ENCODE peak calls at places on chromosomes 12 and 14, in six cellular contexts. Q is HepG2, P is HCT116, A is K562, N is GM12878, C is upper lobe of left lung. M is an unnamed sample. For H3K9me3 and H3K4me1, the result is how much of the 10 kb centered on the place peaks cover.

GRCh38 chr14:35420036-35420811 is 15.7 kb upstream of the NFKBIA start:
- ATAC-seq in Q (no peak), P (no peak), A (no peak), N (no peak), C (no peak), M (no peak)

GRCh38 chr12:128914908-128915563 is 61.8 kb downstream of the GLT1D1 start:
- ATAC-seq in Q (no peak), P (no peak), A (no peak), N (peak), C (no peak), M (no peak)

GRCh38 chr14:103833711-103834110 is 13.7 kb downstream of the PPP1R13B start:
- ATAC-seq in Q (no peak), P (no peak), A (no peak), N (no peak), C (no peak), M (no peak)

GRCh38 chr14:38311655-38312054 is 55.8 kb upstream of the CLEC14A start:
- ATAC-seq in Q (no peak), P (no peak), A (no peak), N (no peak), C (no peak), M (no peak)

GRCh38 chr14:96727490-96727889 is 69.7 kb upstream of the VRK1 start:
- ATAC-seq in Q (no peak), P (no peak), A (no peak), N (peak), C (no peak), M (no peak)

GRCh38 chr12:119988788-119989618 is at the start of gene BICDL1:
- ATAC-seq in Q (peak), P (peak), A (peak), N (peak), C (peak), M (peak)

GRCh38 chr12:1656894-1657293 is 27.9 kb downstream of the WNT5B start:
- ATAC-seq in Q (no peak), P (no peak), A (no peak), N (no peak), C (no peak), M (no peak)

GRCh38 chr12:94586589-94587259 is 63.6 kb downstream of the TMCC3 start:
- ATAC-seq in Q (no peak), P (no peak), A (no peak), N (no peak), C (peak), M (peak)

GRCh38 chr14:43778607-43778955 is 728.5 kb downstream of the FSCB start:
- ATAC-seq in Q (peak), P (no peak), A (no peak), N (no peak), C (no peak), M (no peak)

GRCh38 chr14:67599698-67600561 is at the start of gene PIGH:
- ATAC-seq in Q (peak), P (peak), A (peak), N (peak), C (peak), M (peak)

GRCh38 chr12:84706374-84706773 is 206.2 kb downstream of the SLC6A15 start:
- ATAC-seq in Q (no peak), P (no peak), A (no peak), N (no peak), C (no peak), M (no peak)

GRCh38 chr14:62062645-62063044 is 300.4 kb downstream of the SNAPC1 start:
- ATAC-seq in Q (no peak), P (no peak), A (no peak), N (peak), C (no peak), M (no peak)

DNA sequence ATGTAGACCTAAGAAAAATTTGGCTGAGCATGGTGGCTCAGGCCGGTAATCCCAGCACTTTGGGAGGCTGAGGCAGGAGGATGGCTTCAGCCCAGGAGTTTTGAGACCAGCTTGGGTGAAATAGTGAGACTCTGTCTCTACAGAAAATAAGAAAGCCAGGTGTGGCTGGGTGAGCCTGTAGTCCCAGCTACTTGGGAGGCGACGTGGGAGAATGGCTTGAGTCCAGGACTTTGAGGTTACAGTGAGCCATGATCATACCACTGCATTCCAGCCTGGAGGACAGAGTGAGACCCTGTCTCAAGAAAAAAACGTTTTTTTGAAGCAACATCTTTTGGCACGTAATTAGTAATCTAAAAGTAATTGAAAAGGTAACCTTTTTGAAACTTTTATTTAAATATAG is 70.9 kb downstream of the FERMT2 start:
- ATAC-seq in Q (no peak), P (peak), A (no peak), N (no peak), C (no peak), M (no peak)
- H3K9me3 ChIP-seq in Q (under half), P (under half), A (under half), N (under half), C (under half), M (under half)

GRCh38 chr12:96371138-96371786 is 29.0 kb downstream of the CDK17 start:
- ATAC-seq in Q (no peak), P (no peak), A (peak), N (no peak), C (no peak), M (no peak)
- H3K4me1 ChIP-seq in Q (under half), P (under half), A (under half), N (under half), C (under half), M (under half)

GRCh38 chr14:68885226-68886108 is 92.6 kb upstream of the ZFP36L1 start:
- ATAC-seq in Q (peak), P (no peak), A (no peak), N (no peak), C (peak), M (no peak)
- TF ChIP-seq POLR2AphosphoS5 in Q (no peak), P (no peak), A (no peak), N (no peak), C (no peak), M (no peak)

GRCh38 chr14:23525611-23526010 is 26.0 kb downstream of the ZFHX2 start:
- ATAC-seq in Q (no peak), P (no peak), A (no peak), N (no peak), C (no peak), M (no peak)
- H3K9me3 ChIP-seq in Q (under half), P (under half), A (under half), N (under half), C (under half), M (under half)

GRCh38 chr12:6928703-6929407 is 1.1 kb downstream of the ATN1 start:
- ATAC-seq in Q (peak), P (no peak), A (peak), N (peak), C (no peak), M (no peak)

GRCh38 chr12:6929806-6930452 is 2.2 kb downstream of the ATN1 start:
- ATAC-seq in Q (no peak), P (no peak), A (peak), N (peak), C (no peak), M (no peak)

GRCh38 chr12:6927379-6927991 is at the start of gene ATN1:
- ATAC-seq in Q (peak), P (peak), A (peak), N (peak), C (peak), M (peak)

GRCh38 chr12:6925543-6926279 is 2.0 kb upstream of the ATN1 start:
- ATAC-seq in Q (peak), P (peak), A (no peak), N (no peak), C (peak), M (peak)

DNA sequence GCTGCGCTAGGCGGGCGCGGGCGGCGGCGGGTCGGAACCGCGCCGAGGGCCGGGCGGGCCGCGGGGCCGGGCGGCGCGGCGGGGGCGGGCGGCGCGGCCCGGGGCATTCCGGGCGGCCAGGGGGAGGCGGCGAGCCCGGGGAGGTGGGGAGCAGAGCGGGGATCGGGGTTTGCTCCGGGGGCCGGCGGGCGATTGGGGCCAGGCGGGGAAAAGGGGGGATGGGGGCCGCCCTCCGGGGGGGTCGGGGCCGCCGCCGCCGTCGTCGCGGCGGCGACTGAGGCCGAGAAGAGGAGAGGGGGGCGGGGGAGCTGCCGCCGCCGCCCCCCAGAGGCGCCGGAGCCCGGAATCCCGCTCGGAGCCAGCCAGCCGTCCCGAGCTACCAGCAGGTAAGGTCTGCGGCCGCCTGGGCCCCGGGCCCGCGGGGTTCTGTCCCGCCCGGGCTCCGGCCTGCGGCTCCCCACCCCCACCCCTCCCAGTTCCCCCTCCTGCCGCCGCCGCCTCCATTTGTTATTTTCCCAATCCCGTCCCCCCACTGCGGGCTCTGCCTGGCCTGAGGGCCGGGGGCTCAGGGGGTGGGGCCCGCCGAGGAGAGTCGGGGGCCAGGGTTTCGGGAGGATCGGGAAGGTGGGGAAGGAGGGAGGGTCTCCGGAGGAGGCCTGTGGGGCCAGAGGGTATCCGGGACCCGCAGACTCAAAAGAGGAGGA is 392 bp downstream of the ATN1 start:
- ATAC-seq in Q (peak), P (no peak), A (no peak), N (peak), C (no peak), M (no peak)
- H3K4me1 ChIP-seq in Q (half or more), P (under half), A (under half), N (under half), C (half or more), M (under half)

GRCh38 chr14:102056694-102057442 is 30.0 kb downstream of the HSP90AA1 start:
- ATAC-seq in Q (peak), P (no peak), A (no peak), N (no peak), C (no peak), M (no peak)
- TF ChIP-seq POLR2AphosphoS5 in Q (no peak), P (no peak), A (no peak), N (no peak), C (no peak), M (no peak)

GRCh38 chr12:8562310-8562709 is 21.6 kb upstream of the CLEC4E start:
- ATAC-seq in Q (no peak), P (no peak), A (no peak), N (no peak), C (no peak), M (no peak)

GRCh38 chr12:8560986-8561385 is 20.3 kb upstream of the CLEC4E start:
- ATAC-seq in Q (no peak), P (no peak), A (no peak), N (no peak), C (no peak), M (no peak)

GRCh38 chr12:8563383-8563782 is 22.7 kb upstream of the CLEC4E start:
- ATAC-seq in Q (no peak), P (no peak), A (no peak), N (no peak), C (no peak), M (no peak)

GRCh38 chr12:8564656-8565055 is 24.0 kb upstream of the CLEC4E start:
- ATAC-seq in Q (no peak), P (no peak), A (no peak), N (no peak), C (no peak), M (no peak)

GRCh38 chr12:8566525-8566924 is 25.8 kb upstream of the CLEC4E start:
- ATAC-seq in Q (no peak), P (no peak), A (no peak), N (no peak), C (no peak), M (no peak)
- H3K9me3 ChIP-seq in Q (under half), P (under half), A (under half), N (under half), C (under half), M (under half)

GRCh38 chr12:111447571-111448265 is 42.0 kb downstream of the SH2B3 start:
- ATAC-seq in Q (no peak), P (no peak), A (no peak), N (no peak), C (no peak), M (no peak)
- H3K4me1 ChIP-seq in Q (under half), P (under half), A (under half), N (half or more), C (under half), M (half or more)

DNA sequence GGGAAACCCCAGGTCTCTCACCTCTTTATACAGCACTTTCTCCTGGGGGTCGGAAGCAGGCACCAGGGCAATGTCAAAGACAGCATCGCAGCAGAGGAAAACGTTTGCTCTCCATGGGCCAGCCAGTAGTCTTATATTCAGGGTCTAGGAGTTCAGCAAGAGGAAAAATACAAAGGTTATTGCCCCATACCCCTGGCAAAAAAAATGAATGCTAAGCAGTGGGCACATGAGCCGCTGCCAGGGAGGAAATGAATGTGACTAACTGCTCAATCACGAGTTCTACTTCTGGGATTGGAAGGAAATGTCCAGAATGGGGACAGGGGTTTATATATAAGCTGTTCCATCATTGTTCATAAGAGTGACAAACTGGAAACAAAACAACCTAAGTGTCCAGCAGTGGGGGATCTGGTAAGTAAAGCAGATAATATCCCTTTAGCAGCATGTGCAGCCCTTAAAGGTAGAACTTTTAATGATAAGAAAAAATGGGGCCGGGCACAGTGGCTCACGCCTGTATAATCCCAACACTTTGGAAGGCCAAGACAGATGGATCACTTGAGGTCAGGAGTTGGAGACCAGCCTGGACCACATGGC is 53.9 kb downstream of the PHETA1 start:
- ATAC-seq in Q (no peak), P (no peak), A (no peak), N (no peak), C (no peak), M (peak)
- TF ChIP-seq POLR2AphosphoS5 in Q (no peak), P (no peak), A (no peak), N (no peak), C (no peak), M (no peak)

GRCh38 chr14:91075553-91075952 is 15.1 kb upstream of the RPS6KA5 start:
- ATAC-seq in Q (no peak), P (no peak), A (no peak), N (no peak), C (no peak), M (no peak)
- H3K9me3 ChIP-seq in Q (under half), P (under half), A (under half), N (under half), C (under half), M (under half)

M was measured in gastroesophageal sphincter.